ENCODE peak calls at places on chromosome 20, in nine cellular contexts. A is IMR-90, B is lung, C is psoas muscle, P is hepatocyte, R is cardiac muscle cell, N is right atrium auricular region, S is kidney epithelial cell, F is tibial artery. W is an unnamed sample.

GRCh38 chr20:1997483-1998192 is 3.8 kb upstream of the PDYN start:
- DNase-seq in N (no peak), P (no peak), S (no peak), C (no peak), F (no peak), R (no peak), B (no peak), A (no peak), W (no peak)

GRCh38 chr20:43186312-43186711 is 3.4 kb downstream of the PTPRT start:
- DNase-seq in F (no peak), P (no peak), B (no peak), C (no peak), N (no peak), R (no peak), S (no peak), A (no peak), W (no peak)

GRCh38 chr20:24952376-24953203 is 3.5 kb downstream of the CST7 start:
- DNase-seq in S (no peak), N (no peak), C (no peak), B (no peak), R (no peak), P (no peak), F (no peak), A (no peak), W (no peak)

GRCh38 chr20:53069121-53069520 is 97.0 kb downstream of the TSHZ2 start:
- DNase-seq in F (no peak), P (no peak), R (no peak), S (no peak), N (no peak), B (no peak), C (no peak), A (no peak), W (no peak)

GRCh38 chr20:39756828-39757227 is 794.7 kb downstream of the DHX35 start:
- DNase-seq in R (no peak), B (no peak), A (no peak), P (peak), N (no peak), C (no peak), S (no peak), F (no peak), W (no peak)

GRCh38 chr20:50636601-50637539 is 54.5 kb downstream of the RIPOR3 start:
- DNase-seq in S (no peak), P (peak), R (no peak), N (no peak), F (no peak), A (peak), B (no peak), C (no peak), W (no peak)

GRCh38 chr20:13142143-13142542 is 78.9 kb upstream of the ISM1 start:
- DNase-seq in B (no peak), A (no peak), C (no peak), S (no peak), F (no peak), R (no peak), P (no peak), N (no peak), W (no peak)

GRCh38 chr20:41432620-41433602 is 66.3 kb upstream of the EMILIN3 start:
- DNase-seq in B (no peak), S (no peak), R (no peak), A (no peak), C (no peak), N (no peak), P (no peak), F (no peak), W (no peak)

GRCh38 chr20:25223179-25223661 is 24.7 kb upstream of the PYGB start:
- DNase-seq in P (peak), S (peak), B (no peak), F (no peak), C (no peak), R (peak), N (no peak), A (peak), W (peak)

GRCh38 chr20:49207071-49207470 is 12.1 kb upstream of the DDX27 start:
- DNase-seq in S (no peak), C (no peak), R (no peak), A (no peak), N (no peak), P (no peak), F (no peak), B (no peak), W (no peak)

GRCh38 chr20:14049111-14049510 is 53.8 kb downstream of the MACROD2 start:
- DNase-seq in S (no peak), B (no peak), F (no peak), P (no peak), C (no peak), N (no peak), R (no peak), A (no peak), W (no peak)

GRCh38 chr20:35290887-35291417 is 1.3 kb downstream of the FAM83C start:
- DNase-seq in B (no peak), F (no peak), N (no peak), C (no peak), P (no peak), A (no peak), R (no peak), S (no peak), W (no peak)

GRCh38 chr20:46557231-46557956 is 6.9 kb upstream of the OCSTAMP start:
- DNase-seq in P (no peak), R (peak), B (no peak), S (no peak), A (peak), F (no peak), C (no peak), N (no peak), W (peak)

GRCh38 chr20:61901421-61902212 is 164.1 kb downstream of the TAF4 start:
- DNase-seq in F (no peak), B (no peak), C (no peak), N (no peak), A (peak), R (no peak), P (no peak), S (no peak), W (peak)

GRCh38 chr20:44896583-44896982 is 11.1 kb downstream of the YWHAB start:
- DNase-seq in R (peak), N (no peak), B (no peak), P (no peak), F (no peak), S (no peak), A (peak), C (no peak), W (peak)

GRCh38 chr20:49386848-49387605 is 95.4 kb downstream of the KCNB1 start:
- DNase-seq in C (no peak), B (no peak), R (no peak), N (no peak), P (no peak), S (no peak), A (no peak), F (no peak), W (no peak)

GRCh38 chr20:57409316-57409671 is 18.1 kb downstream of the RBM38 start:
- DNase-seq in A (no peak), F (no peak), R (no peak), N (no peak), P (no peak), B (no peak), S (no peak), C (no peak), W (no peak)

GRCh38 chr20:14288341-14289330 is 48.8 kb downstream of the FLRT3 start:
- DNase-seq in F (no peak), C (no peak), S (peak), B (no peak), R (no peak), A (peak), P (peak), N (no peak), W (no peak)

GRCh38 chr20:19903168-19903676 is 113.9 kb upstream of the NAA20 start:
- DNase-seq in P (peak), S (no peak), B (peak), A (peak), R (peak), F (peak), C (no peak), N (peak), W (peak)

GRCh38 chr20:373171-373890 is 7.2 kb upstream of the TRIB3 start:
- DNase-seq in R (peak), F (no peak), S (no peak), P (peak), A (peak), C (peak), B (peak), N (no peak), W (peak)

GRCh38 chr20:46592580-46593362 is 42.3 kb upstream of the OCSTAMP start:
- DNase-seq in A (no peak), P (no peak), B (no peak), C (no peak), S (no peak), N (no peak), F (no peak), R (no peak), W (no peak)

GRCh38 chr20:57476073-57476526 is 48.8 kb downstream of the CTCFL start:
- DNase-seq in B (no peak), C (no peak), F (peak), S (no peak), R (no peak), A (no peak), N (no peak), P (no peak), W (no peak)

GRCh38 chr20:972256-972655 is 29.9 kb downstream of the RSPO4 start:
- DNase-seq in R (no peak), P (no peak), N (no peak), S (no peak), C (no peak), B (no peak), A (no peak), F (no peak), W (no peak)

GRCh38 chr20:1465470-1466210 is 1.0 kb downstream of the NSFL1C start:
- DNase-seq in R (no peak), S (no peak), N (no peak), F (no peak), C (no peak), B (no peak), A (peak), P (no peak), W (no peak)

GRCh38 chr20:58864346-58864745 is 11.8 kb downstream of the GNAS start:
- DNase-seq in N (no peak), F (no peak), C (no peak), P (no peak), R (no peak), B (no peak), A (no peak), S (no peak), W (no peak)
- TF ChIP-seq CTCF in N (peak), F (no peak), C (no peak), P (no peak), R (no peak), B (no peak), A (peak), S (peak), W (no peak)

DNA sequence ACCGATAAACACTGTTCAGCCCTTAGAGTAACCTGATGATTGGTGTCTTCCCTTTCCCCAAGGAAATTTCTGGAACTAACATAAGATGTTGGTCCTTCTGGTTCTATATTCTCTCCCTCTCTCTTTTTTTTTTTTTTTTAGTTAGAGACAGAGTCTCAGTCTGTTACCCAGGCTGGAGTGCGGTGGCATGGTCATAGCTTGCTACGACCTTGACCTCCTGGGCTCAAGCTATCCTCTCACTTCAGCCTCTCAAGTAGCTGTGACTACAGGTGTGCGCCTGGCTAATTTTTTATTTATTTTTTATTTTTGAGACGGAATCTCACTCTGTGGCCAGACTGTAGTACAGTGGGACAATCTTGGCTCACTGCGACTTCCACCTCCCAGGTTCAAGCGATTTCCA is 12.9 kb downstream of the PANK2 start:
- DNase-seq in S (no peak), R (no peak), A (no peak), N (no peak), F (no peak), C (no peak), B (no peak), P (no peak), W (no peak)
- H3K4me3 ChIP-seq in S (no peak), R (no peak), A (no peak), N (no peak), F (no peak), C (no peak), B (no peak), P (no peak), W (no peak)

DNA sequence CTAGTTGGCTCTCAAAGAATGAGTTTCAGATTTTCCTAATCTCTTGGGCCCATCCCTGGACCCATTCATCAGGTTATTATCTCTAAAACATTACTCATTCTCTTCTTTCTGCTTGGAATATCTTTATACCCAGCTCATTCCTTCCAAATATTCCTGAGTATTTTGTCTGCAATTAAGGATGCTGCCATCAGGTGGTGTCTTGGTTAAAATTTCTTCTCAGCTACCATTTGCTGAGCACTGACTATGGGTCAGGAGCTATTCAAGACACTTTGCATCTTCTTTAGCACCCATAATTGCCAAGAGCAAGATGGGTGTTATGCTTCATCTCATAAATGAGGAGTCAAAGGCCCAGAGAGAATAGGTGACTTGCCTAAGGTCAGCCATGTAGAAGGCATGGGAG is 8.4 kb downstream of the SUN5 start:
- DNase-seq in B (no peak), C (no peak), N (no peak), P (no peak), A (no peak), R (no peak), F (no peak), S (no peak), W (no peak)
- TF ChIP-seq CTCF in B (no peak), C (no peak), N (no peak), P (no peak), A (no peak), R (peak), F (no peak), S (no peak), W (no peak)

DNA sequence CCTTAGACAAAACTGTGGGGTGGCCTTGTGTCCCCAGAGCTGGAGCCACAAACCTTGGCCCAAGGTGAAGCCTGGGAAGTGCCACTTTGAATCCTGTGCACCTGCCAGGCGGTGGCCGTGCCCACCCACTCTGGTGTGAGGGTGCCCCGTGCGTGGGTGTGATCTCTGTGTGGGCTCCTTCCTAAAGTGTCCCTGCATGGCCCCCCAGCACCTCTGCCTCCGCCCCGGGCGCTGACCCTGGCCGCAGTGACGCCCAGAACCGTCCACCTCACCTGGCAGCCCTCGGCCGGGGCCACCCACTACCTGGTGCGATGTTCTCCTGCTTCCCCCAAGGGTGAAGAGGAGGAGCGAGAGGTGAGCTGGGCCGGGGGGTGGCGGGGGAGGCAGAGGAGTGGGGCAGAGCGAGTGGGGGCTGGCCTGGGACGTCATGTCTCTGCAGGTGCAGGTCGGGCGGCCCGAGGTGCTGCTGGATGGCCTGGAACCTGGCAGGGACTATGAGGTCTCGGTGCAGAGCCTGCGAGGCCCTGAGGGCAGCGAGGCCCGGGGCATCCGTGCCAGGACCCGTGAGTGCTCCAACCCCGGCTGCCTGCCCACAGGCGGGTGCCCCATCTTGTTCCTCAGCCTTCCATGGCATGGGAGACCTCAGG is 18.3 kb downstream of the COL20A1 start:
- DNase-seq in B (no peak), F (no peak), N (no peak), R (no peak), C (peak), S (no peak), A (no peak), P (no peak), W (no peak)
- H3K4me3 ChIP-seq in B (no peak), F (no peak), N (no peak), R (no peak), C (no peak), S (no peak), A (no peak), P (no peak), W (no peak)

DNA sequence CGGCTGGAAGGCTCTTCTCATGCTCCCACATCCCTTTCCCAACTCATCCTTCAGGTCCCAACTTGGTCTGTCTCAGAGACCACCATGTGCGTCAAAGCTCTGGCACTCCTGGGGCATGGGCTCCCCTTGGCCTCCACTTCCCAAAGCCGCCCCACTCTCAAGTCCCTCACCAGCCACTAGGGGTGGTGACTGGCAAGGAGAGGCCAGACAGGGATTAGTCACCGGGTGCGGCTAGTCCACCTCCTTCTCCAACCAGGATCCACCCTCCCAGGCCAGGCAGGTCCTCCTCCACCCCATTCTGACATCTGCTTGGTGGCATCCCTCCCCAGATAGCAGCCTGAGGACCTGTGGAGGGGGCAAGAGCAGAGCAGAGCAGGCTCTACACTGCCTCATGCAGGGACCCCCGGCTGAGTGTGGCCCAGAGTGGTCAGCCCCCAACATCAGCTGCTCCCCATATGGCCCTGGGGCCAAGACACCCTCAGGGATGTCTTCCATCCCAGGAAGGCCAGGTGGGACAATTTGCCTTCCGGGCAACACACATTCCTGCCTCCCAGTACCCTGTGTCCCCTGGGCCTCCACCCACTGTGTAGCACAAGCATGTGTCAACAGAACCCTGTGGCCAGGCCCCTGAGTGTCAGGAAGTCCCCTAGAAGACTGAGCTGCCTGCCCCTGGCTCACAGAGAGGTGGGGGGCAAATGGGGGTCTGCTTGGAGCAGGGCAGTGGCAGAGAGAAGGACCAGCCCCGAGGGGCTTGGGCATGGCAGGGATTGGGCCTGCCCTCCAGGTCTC is 29.2 kb downstream of the YTHDF1 start:
- DNase-seq in C (no peak), S (no peak), B (no peak), F (no peak), P (no peak), N (no peak), A (no peak), R (no peak), W (peak)
- TF ChIP-seq CTCF in C (no peak), S (peak), B (no peak), F (no peak), P (no peak), N (no peak), A (no peak), R (peak), W (peak)

DNA sequence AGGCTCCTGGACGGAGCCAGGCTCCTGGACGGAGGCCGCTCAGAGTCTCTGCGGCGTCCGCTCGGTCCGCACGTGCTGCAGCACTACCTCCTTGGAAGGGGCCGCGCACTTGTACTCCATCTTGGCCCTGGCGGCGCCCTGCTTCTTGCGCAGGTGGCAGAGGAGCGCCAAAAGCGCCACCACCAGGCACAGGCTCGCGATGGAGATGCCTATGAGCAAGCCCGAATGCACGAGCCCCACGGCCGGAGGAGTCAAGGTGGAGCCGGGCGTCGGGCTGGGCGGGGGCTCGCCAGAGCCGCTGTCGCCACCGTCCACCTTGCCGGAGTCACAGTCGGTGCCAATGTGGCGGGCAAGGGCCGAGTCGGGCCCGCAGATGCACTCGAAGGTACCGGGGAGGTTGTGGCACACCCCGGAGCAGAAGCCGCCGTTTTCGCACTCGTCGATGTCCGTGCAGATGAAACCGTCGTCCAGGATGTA is 1.7 kb downstream of the THBD start:
- DNase-seq in N (peak), P (no peak), R (no peak), C (peak), S (no peak), A (no peak), F (no peak), B (no peak), W (no peak)
- H3K4me3 ChIP-seq in N (peak), P (no peak), R (no peak), C (peak), S (no peak), A (no peak), F (peak), B (peak), W (no peak)

GRCh38 chr20:32203556-32204484 is 3.7 kb downstream of the PLAGL2 start:
- DNase-seq in C (no peak), N (no peak), R (peak), P (peak), F (no peak), S (no peak), A (no peak), B (no peak), W (peak)

GRCh38 chr20:32201296-32201976 is 6.1 kb downstream of the PLAGL2 start:
- DNase-seq in B (no peak), A (peak), F (no peak), N (no peak), C (no peak), P (no peak), R (no peak), S (no peak), W (peak)

GRCh38 chr20:32199006-32199405 is 8.5 kb downstream of the PLAGL2 start:
- DNase-seq in F (no peak), R (no peak), S (no peak), B (no peak), N (no peak), P (no peak), A (no peak), C (no peak), W (no peak)

GRCh38 chr20:32204485-32205115 is 2.9 kb downstream of the PLAGL2 start:
- DNase-seq in F (no peak), R (no peak), S (no peak), N (no peak), P (peak), B (no peak), C (no peak), A (no peak), W (no peak)

DNA sequence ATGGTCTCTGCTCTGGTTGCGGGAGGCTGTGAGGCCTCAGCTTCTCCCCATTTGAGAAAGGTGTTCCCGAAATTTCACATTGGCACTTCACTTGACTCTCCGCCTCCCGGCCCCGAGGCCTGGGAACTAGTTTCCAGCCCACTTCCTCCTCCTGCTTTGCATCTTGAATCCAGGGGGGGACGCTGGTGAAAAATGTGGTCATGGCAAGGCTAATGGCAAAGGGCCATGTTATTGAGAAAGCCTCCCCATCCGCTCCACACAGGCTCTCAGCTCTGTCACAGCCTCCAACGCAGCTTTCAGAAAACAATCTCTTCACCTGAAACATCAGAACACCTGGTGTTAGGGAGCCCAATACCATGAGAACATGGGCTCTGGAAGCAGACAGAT is 5.6 kb downstream of the PLAGL2 start:
- DNase-seq in P (no peak), S (no peak), A (no peak), R (peak), F (no peak), B (peak), C (no peak), N (no peak), W (no peak)
- TF ChIP-seq CTCF in P (no peak), S (no peak), A (no peak), R (peak), F (no peak), B (no peak), C (no peak), N (no peak), W (no peak)